ENCODE peak calls at places on chromosomes 3 and 15, in eight cellular contexts. Q, K, R, M, G, D, U and N are unnamed samples.

GRCh38 chr3:129058441-129059194 is 2.0 kb upstream of the GP9 start:
- DNase-seq in Q (no peak), K (no peak), R (no peak), M (no peak), G (peak; percentile 43), D (no peak), U (no peak), N (no peak)

GRCh38 chr3:57596495-57597239 is 477 bp downstream of the ARF4 start:
- DNase-seq in Q (peak; percentile 51), K (peak; percentile 72), R (peak; percentile 83), M (peak; percentile 41), G (peak; percentile 87), D (peak; percentile 72), U (peak; percentile 80), N (peak; percentile 48)

GRCh38 chr3:146160233-146160963 is 586 bp downstream of the PLOD2 start:
- DNase-seq in Q (peak; percentile 34), K (peak; percentile 59), R (no peak), M (peak; percentile 90), G (peak; percentile 83), D (no peak), U (peak; percentile 76), N (no peak)

GRCh38 chr15:43251185-43251862 is 15.4 kb downstream of the TGM5 start:
- DNase-seq in Q (no peak), K (no peak), R (no peak), M (no peak), G (no peak), D (no peak), U (no peak), N (no peak)

GRCh38 chr3:42711491-42712343 is 9.1 kb upstream of the HHATL start:
- DNase-seq in Q (no peak), K (no peak), R (no peak), M (peak; percentile 0), G (no peak), D (no peak), U (no peak), N (peak; percentile 13)

GRCh38 chr3:115792206-115792955 is 169.1 kb downstream of the GAP43 start:
- DNase-seq in Q (no peak), K (no peak), R (no peak), M (no peak), G (peak; percentile 46), D (no peak), U (no peak), N (no peak)

GRCh38 chr3:17580901-17581300 is 161.5 kb downstream of the TBC1D5 start:
- DNase-seq in Q (no peak), K (no peak), R (no peak), M (no peak), G (no peak), D (no peak), U (no peak), N (no peak)

GRCh38 chr15:26981492-26981891 is 10.5 kb downstream of the GABRG3 start:
- DNase-seq in Q (no peak), K (no peak), R (no peak), M (no peak), G (no peak), D (no peak), U (no peak), N (no peak)

GRCh38 chr3:37571269-37571668 is 290.4 kb upstream of the CTDSPL start:
- DNase-seq in Q (no peak), K (no peak), R (no peak), M (no peak), G (no peak), D (no peak), U (no peak), N (no peak)

GRCh38 chr3:11718582-11719405 is 75.1 kb upstream of the VGLL4 start:
- DNase-seq in Q (peak; percentile 11), K (peak; percentile 31), R (peak; percentile 72), M (peak; percentile 62), G (peak; percentile 68), D (no peak), U (peak; percentile 48), N (no peak)

GRCh38 chr3:32176989-32177701 is 61.3 kb upstream of the CMTM8 start:
- DNase-seq in Q (peak; percentile 61), K (peak; percentile 60), R (no peak), M (peak; percentile 74), G (peak; percentile 75), D (no peak), U (peak; percentile 56), N (no peak)

GRCh38 chr15:67691450-67691849 is 133.9 kb upstream of the SKOR1 start:
- DNase-seq in Q (no peak), K (no peak), R (no peak), M (no peak), G (no peak), D (no peak), U (no peak), N (no peak)

GRCh38 chr3:13352621-13353131 is 67.4 kb downstream of the NUP210 start:
- DNase-seq in Q (no peak), K (no peak), R (no peak), M (no peak), G (peak; percentile 8), D (no peak), U (no peak), N (no peak)

GRCh38 chr15:35309886-35310285 is 224.8 kb upstream of the NANOGP8 start:
- DNase-seq in Q (no peak), K (no peak), R (no peak), M (no peak), G (peak; percentile 5), D (no peak), U (no peak), N (no peak)

GRCh38 chr3:98869391-98869790 is 32.1 kb downstream of the DCBLD2 start:
- DNase-seq in Q (no peak), K (no peak), R (no peak), M (no peak), G (no peak), D (no peak), U (no peak), N (no peak)

GRCh38 chr3:197371521-197372075 is 73.2 kb upstream of the DLG1 start:
- DNase-seq in Q (no peak), K (no peak), R (no peak), M (peak; percentile 41), G (no peak), D (no peak), U (no peak), N (no peak)
- TF ChIP-seq CTCF in Q (no peak), K (no peak), R (no peak), M (no peak), G (no peak), D (no peak), U (no peak), N (no peak)

GRCh38 chr3:119352863-119353527 is 58.8 kb downstream of the ARHGAP31 start:
- DNase-seq in Q (no peak), K (no peak), R (no peak), M (peak; percentile 58), G (peak; percentile 11), D (peak; percentile 51), U (peak; percentile 20), N (no peak)
- TF ChIP-seq CTCF in Q (no peak), K (no peak), R (peak; percentile 19), M (peak; percentile 49), G (peak; percentile 42), D (peak; percentile 58), U (peak; percentile 43), N (no peak)

GRCh38 chr3:52277972-52278509 is 408 bp downstream of the WDR82 start:
- DNase-seq in Q (no peak), K (peak; percentile 74), R (no peak), M (no peak), G (no peak), D (no peak), U (no peak), N (no peak)
- TF ChIP-seq CTCF in Q (peak; percentile 54), K (no peak), R (peak; percentile 14), M (no peak), G (peak; percentile 56), D (peak; percentile 47), U (peak; percentile 36), N (no peak)

DNA sequence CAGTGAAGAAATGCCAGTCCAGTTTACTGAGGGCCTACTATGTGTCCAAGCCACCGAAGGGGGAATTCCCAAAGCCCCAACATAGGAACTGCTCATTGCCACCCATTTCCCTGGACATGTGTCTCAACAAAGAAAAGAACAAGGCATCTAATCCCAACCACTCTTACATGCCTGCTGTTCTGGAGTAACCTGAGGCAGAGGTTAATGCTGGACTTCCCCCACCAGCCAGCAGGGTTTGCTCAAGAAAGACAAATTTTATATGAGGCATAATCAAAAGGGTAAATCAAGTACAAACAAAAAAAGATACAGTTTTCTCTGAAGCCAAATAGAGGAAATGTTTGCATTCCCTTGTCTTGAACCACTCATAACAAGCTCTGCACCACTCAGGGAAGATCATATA is 4.1 kb downstream of the ADCY5 start:
- DNase-seq in Q (no peak), K (no peak), R (no peak), M (no peak), G (no peak), D (no peak), U (no peak), N (no peak)
- TF ChIP-seq CTCF in Q (peak; percentile 34), K (no peak), R (no peak), M (no peak), G (no peak), D (no peak), U (peak; percentile 6), N (no peak)